ENCODE peak calls at places on chromosome 6, in eight cellular contexts. X is WERI-Rb-1, W is tibial nerve, Q is ovary, O is upper lobe of right lung, G is HCT116, K is kidney, Z is Peyer's patch. V is an unnamed sample.

GRCh38 chr6:129491436-129491835 is 218.5 kb downstream of the ARHGAP18 start:
- DNase-seq in X (no peak), W (no peak), Q (no peak), O (no peak), G (no peak), K (no peak), Z (no peak), V (no peak)

GRCh38 chr6:135451617-135452190 is 45.8 kb downstream of the AHI1 start:
- DNase-seq in X (no peak), W (no peak), Q (no peak), O (no peak), G (peak; percentile 22), K (no peak), Z (no peak), V (no peak)

GRCh38 chr6:93248591-93248990 is 170.8 kb downstream of the EPHA7 start:
- DNase-seq in X (no peak), W (no peak), Q (no peak), O (no peak), G (no peak), K (no peak), Z (no peak), V (no peak)

GRCh38 chr6:131755597-131755996 is 44.8 kb upstream of the CTAGE9 start:
- DNase-seq in X (no peak), W (no peak), Q (no peak), O (no peak), G (no peak), K (no peak), Z (no peak), V (no peak)

GRCh38 chr6:153092082-153093013 is 38.7 kb downstream of the RGS17 start:
- DNase-seq in X (no peak), W (no peak), Q (no peak), O (no peak), G (peak; percentile 48), K (no peak), Z (no peak), V (no peak)

GRCh38 chr6:11632795-11633511 is 95.4 kb downstream of the TMEM170B start:
- DNase-seq in X (no peak), W (no peak), Q (no peak), O (no peak), G (no peak), K (peak; percentile 77), Z (no peak), V (no peak)

GRCh38 chr6:34114695-34115395 is 31.0 kb downstream of the GRM4 start:
- DNase-seq in X (no peak), W (no peak), Q (no peak), O (no peak), G (no peak), K (no peak), Z (no peak), V (no peak)

GRCh38 chr6:12751694-12752304 is 35.2 kb downstream of the PHACTR1 start:
- DNase-seq in X (no peak), W (peak; percentile 61), Q (no peak), O (no peak), G (no peak), K (no peak), Z (no peak), V (no peak)

GRCh38 chr6:111651185-111652034 is 45.7 kb upstream of the TRAF3IP2 start:
- DNase-seq in X (no peak), W (no peak), Q (no peak), O (no peak), G (no peak), K (no peak), Z (no peak), V (no peak)

GRCh38 chr6:126804255-126805064 is 314.0 kb upstream of the RSPO3 start:
- DNase-seq in X (peak; percentile 39), W (peak; percentile 73), Q (no peak), O (no peak), G (peak; percentile 19), K (no peak), Z (no peak), V (peak; percentile 33)

GRCh38 chr6:78744144-78744543 is 123.2 kb upstream of the IRAK1BP1 start:
- DNase-seq in X (no peak), W (no peak), Q (no peak), O (no peak), G (no peak), K (no peak), Z (no peak), V (no peak)

GRCh38 chr6:121453191-121453590 is 17.7 kb downstream of the GJA1 start:
- DNase-seq in X (no peak), W (no peak), Q (no peak), O (no peak), G (no peak), K (no peak), Z (no peak), V (no peak)

GRCh38 chr6:108497883-108498282 is 62.8 kb upstream of the FOXO3 start:
- DNase-seq in X (peak; percentile 50), W (no peak), Q (no peak), O (no peak), G (peak; percentile 36), K (no peak), Z (no peak), V (no peak)

GRCh38 chr6:97205936-97206335 is 77.1 kb downstream of the MMS22L start:
- DNase-seq in X (no peak), W (no peak), Q (no peak), O (no peak), G (no peak), K (no peak), Z (no peak), V (no peak)

GRCh38 chr6:149060985-149061760 is 256.3 kb upstream of the TAB2 start:
- DNase-seq in X (no peak), W (no peak), Q (no peak), O (no peak), G (no peak), K (no peak), Z (no peak), V (no peak)

GRCh38 chr6:43187821-43188220 is 5.8 kb downstream of the CUL9 start:
- DNase-seq in X (no peak), W (no peak), Q (no peak), O (no peak), G (no peak), K (no peak), Z (no peak), V (no peak)

GRCh38 chr6:166258854-166259276 is 49.3 kb downstream of the PRR18 start:
- DNase-seq in X (no peak), W (peak; percentile 36), Q (no peak), O (peak; percentile 77), G (no peak), K (no peak), Z (peak; percentile 76), V (no peak)

GRCh38 chr6:78947529-78947928 is 80.2 kb downstream of the IRAK1BP1 start:
- DNase-seq in X (no peak), W (no peak), Q (no peak), O (no peak), G (no peak), K (no peak), Z (no peak), V (no peak)

GRCh38 chr6:167696261-167696660 is 130.4 kb upstream of the AFDN start:
- DNase-seq in X (no peak), W (no peak), Q (no peak), O (no peak), G (no peak), K (no peak), Z (no peak), V (no peak)

GRCh38 chr6:129177801-129178200 is 294.9 kb downstream of the LAMA2 start:
- DNase-seq in X (no peak), W (no peak), Q (no peak), O (no peak), G (no peak), K (no peak), Z (no peak), V (no peak)

GRCh38 chr6:12164508-12164770 is 125.7 kb upstream of the EDN1 start:
- DNase-seq in X (no peak), W (no peak), Q (no peak), O (no peak), G (no peak), K (no peak), Z (no peak), V (no peak)

GRCh38 chr6:69601132-69601531 is 195.7 kb downstream of the LMBRD1 start:
- DNase-seq in X (no peak), W (no peak), Q (no peak), O (no peak), G (no peak), K (no peak), Z (no peak), V (no peak)

GRCh38 chr6:12577124-12577845 is 139.3 kb upstream of the PHACTR1 start:
- DNase-seq in X (no peak), W (no peak), Q (no peak), O (no peak), G (no peak), K (no peak), Z (no peak), V (no peak)

DNA sequence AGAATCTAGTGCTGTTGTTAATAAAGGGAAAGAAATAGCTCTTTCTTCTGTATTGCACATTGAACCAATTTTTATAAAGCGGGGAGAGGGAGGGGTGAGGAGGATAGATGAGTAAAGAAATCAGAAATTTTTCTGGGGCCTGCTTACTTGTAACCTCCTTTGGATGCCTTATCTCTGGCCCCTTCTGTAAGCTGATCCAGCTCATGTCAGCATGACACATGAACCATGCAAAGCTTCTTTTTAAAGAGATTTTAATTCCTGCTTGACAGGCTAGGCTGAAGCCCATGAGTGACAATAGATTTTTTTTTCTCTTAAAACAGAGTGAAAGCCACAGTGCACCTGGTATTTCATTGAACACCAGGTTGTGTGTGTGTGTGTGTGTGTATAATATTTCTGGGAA is 325.3 kb downstream of the PRL start:
- DNase-seq in X (peak; percentile 68), W (no peak), Q (no peak), O (no peak), G (no peak), K (no peak), Z (no peak), V (no peak)
- H3K4me3 ChIP-seq in X (no peak overlapping the region), W (no peak overlapping the region), Q (no peak overlapping the region), O (no peak overlapping the region), G (no peak overlapping the region), K (no peak overlapping the region), Z (no peak overlapping the region), V (no peak overlapping the region)

GRCh38 chr6:70901324-70901723 is 55.5 kb downstream of the B3GAT2 start:
- DNase-seq in X (no peak), W (no peak), Q (no peak), O (no peak), G (peak; percentile 4), K (no peak), Z (no peak), V (no peak)
- TF ChIP-seq CTCF in X (peak; percentile 30), W (no peak), Q (no peak), O (no peak), G (peak; percentile 55), K (no peak), Z (no peak), V (no peak)

GRCh38 chr6:163996491-163996890 is 582.0 kb downstream of the QKI start:
- DNase-seq in X (no peak), W (no peak), Q (no peak), O (no peak), G (no peak), K (no peak), Z (no peak), V (no peak)
- H3K27ac ChIP-seq in X (no peak overlapping the region), W (no peak overlapping the region), Q (no peak overlapping the region), O (no peak overlapping the region), G (no peak overlapping the region), K (no peak overlapping the region), Z (no peak overlapping the region), V (no peak overlapping the region)

DNA sequence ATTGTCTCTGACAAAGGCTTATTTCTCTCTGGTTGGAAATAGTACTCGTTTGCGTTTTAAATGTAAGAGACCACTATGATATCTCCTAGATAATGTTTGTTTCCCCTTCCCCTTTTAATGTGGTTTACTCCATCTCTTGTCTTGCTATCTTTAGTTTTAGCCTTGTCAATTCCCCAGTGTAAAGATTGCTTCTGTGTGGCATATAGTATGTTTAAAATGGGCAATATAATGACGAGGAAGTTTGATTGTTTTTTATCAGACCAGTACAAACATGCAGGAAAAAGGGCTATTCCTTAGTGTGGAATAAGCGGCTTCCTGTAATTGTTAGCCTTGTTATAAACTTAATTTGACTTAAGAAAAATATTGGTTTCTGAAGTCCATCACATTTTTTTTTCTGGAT is 3.1 kb downstream of the QKI start:
- DNase-seq in X (no peak), W (no peak), Q (no peak), O (no peak), G (no peak), K (no peak), Z (no peak), V (no peak)
- H3K4me3 ChIP-seq in X (no peak overlapping the region), W (peak overlapping the region; percentile 76), Q (peak overlapping the region; percentile 69), O (peak overlapping the region; percentile 83), G (no peak overlapping the region), K (peak overlapping the region; percentile 97), Z (peak overlapping the region; percentile 69), V (peak overlapping the region; percentile 98)

V was measured in uterus.